ENCODE peak calls at places on chromosomes 2 and 18, in four cellular contexts. One of them, this sample, is unnamed.

GRCh38 chr2:85750509-85751299 is 3.1 kb upstream of the ATOH8 start:
- DNase-seq in myocyte: peak
- DNase-seq in pancreas: no peak
- DNase-seq in activated T-helper 1 cell treated with anti-CD3 and anti-CD28 coated beads, Interleukin-2, amount 50 U/mL, for 16 hours: peak
- DNase-seq in this sample: peak

GRCh38 chr2:64367444-64367843 is 86.5 kb upstream of the LGALSL start:
- DNase-seq in myocyte: no peak
- DNase-seq in activated T-helper 1 cell treated with anti-CD3 and anti-CD28 coated beads, Interleukin-2, amount 50 U/mL, for 16 hours: no peak
- DNase-seq in pancreas: no peak
- DNase-seq in this sample: no peak

GRCh38 chr2:238081150-238081549 is 19.0 kb upstream of the ESPNL start:
- DNase-seq in myocyte: no peak
- DNase-seq in activated T-helper 1 cell treated with anti-CD3 and anti-CD28 coated beads, Interleukin-2, amount 50 U/mL, for 16 hours: no peak
- DNase-seq in pancreas: no peak
- DNase-seq in this sample: no peak

GRCh38 chr18:55401638-55402191 is 186.3 kb downstream of the TCF4 start:
- DNase-seq in pancreas: no peak
- DNase-seq in myocyte: peak
- DNase-seq in activated T-helper 1 cell treated with anti-CD3 and anti-CD28 coated beads, Interleukin-2, amount 50 U/mL, for 16 hours: no peak
- DNase-seq in this sample: no peak

GRCh38 chr2:206253125-206253787 is 21.2 kb upstream of the ZDBF2 start:
- DNase-seq in myocyte: no peak
- DNase-seq in pancreas: no peak
- DNase-seq in activated T-helper 1 cell treated with anti-CD3 and anti-CD28 coated beads, Interleukin-2, amount 50 U/mL, for 16 hours: no peak
- DNase-seq in this sample: no peak

GRCh38 chr2:225814554-225814953 is 415.0 kb downstream of the NYAP2 start:
- DNase-seq in myocyte: no peak
- DNase-seq in activated T-helper 1 cell treated with anti-CD3 and anti-CD28 coated beads, Interleukin-2, amount 50 U/mL, for 16 hours: no peak
- DNase-seq in pancreas: no peak
- DNase-seq in this sample: no peak

GRCh38 chr2:180983468-180984388 is 3.3 kb downstream of the UBE2E3 start:
- DNase-seq in pancreas: no peak
- DNase-seq in myocyte: peak
- DNase-seq in activated T-helper 1 cell treated with anti-CD3 and anti-CD28 coated beads, Interleukin-2, amount 50 U/mL, for 16 hours: no peak
- DNase-seq in this sample: no peak

GRCh38 chr18:54871231-54871630 is 43.0 kb downstream of the RAB27B start:
- DNase-seq in pancreas: no peak
- DNase-seq in activated T-helper 1 cell treated with anti-CD3 and anti-CD28 coated beads, Interleukin-2, amount 50 U/mL, for 16 hours: no peak
- DNase-seq in myocyte: no peak
- DNase-seq in this sample: no peak

GRCh38 chr2:26970928-26971627 is 641 bp downstream of the MAPRE3 start:
- DNase-seq in activated T-helper 1 cell treated with anti-CD3 and anti-CD28 coated beads, Interleukin-2, amount 50 U/mL, for 16 hours: no peak
- DNase-seq in pancreas: no peak
- DNase-seq in myocyte: peak
- DNase-seq in this sample: no peak

GRCh38 chr2:203462308-203462707 is 72.8 kb downstream of the RAPH1 start:
- DNase-seq in pancreas: no peak
- DNase-seq in activated T-helper 1 cell treated with anti-CD3 and anti-CD28 coated beads, Interleukin-2, amount 50 U/mL, for 16 hours: no peak
- DNase-seq in myocyte: no peak
- DNase-seq in this sample: no peak

GRCh38 chr2:29688429-29688828 is 233.0 kb downstream of the ALK start:
- DNase-seq in activated T-helper 1 cell treated with anti-CD3 and anti-CD28 coated beads, Interleukin-2, amount 50 U/mL, for 16 hours: no peak
- DNase-seq in myocyte: no peak
- DNase-seq in pancreas: no peak
- DNase-seq in this sample: no peak

GRCh38 chr2:120958623-120959366 is 223.1 kb downstream of the GLI2 start:
- DNase-seq in pancreas: peak
- DNase-seq in myocyte: no peak
- DNase-seq in activated T-helper 1 cell treated with anti-CD3 and anti-CD28 coated beads, Interleukin-2, amount 50 U/mL, for 16 hours: no peak
- DNase-seq in this sample: no peak

GRCh38 chr18:64233855-64234254 is 85.0 kb upstream of the LINC00305 start:
- DNase-seq in activated T-helper 1 cell treated with anti-CD3 and anti-CD28 coated beads, Interleukin-2, amount 50 U/mL, for 16 hours: no peak
- DNase-seq in myocyte: no peak
- DNase-seq in pancreas: no peak
- DNase-seq in this sample: no peak

GRCh38 chr18:65968605-65969004 is 217.8 kb downstream of the CDH7 start:
- DNase-seq in myocyte: no peak
- DNase-seq in pancreas: no peak
- DNase-seq in activated T-helper 1 cell treated with anti-CD3 and anti-CD28 coated beads, Interleukin-2, amount 50 U/mL, for 16 hours: no peak
- DNase-seq in this sample: no peak

GRCh38 chr2:180657054-180657453 is 323.4 kb upstream of the UBE2E3 start:
- DNase-seq in myocyte: peak
- DNase-seq in pancreas: no peak
- DNase-seq in activated T-helper 1 cell treated with anti-CD3 and anti-CD28 coated beads, Interleukin-2, amount 50 U/mL, for 16 hours: no peak
- DNase-seq in this sample: no peak

GRCh38 chr2:39139511-39140237 is 18.8 kb upstream of the SOS1 start:
- DNase-seq in activated T-helper 1 cell treated with anti-CD3 and anti-CD28 coated beads, Interleukin-2, amount 50 U/mL, for 16 hours: no peak
- DNase-seq in myocyte: no peak
- DNase-seq in pancreas: no peak
- DNase-seq in this sample: no peak